ENCODE peak calls at places on chromosome 13, in four cellular contexts. P, I, H and X are unnamed samples.

GRCh38 chr13:111318396-111318795 is 2.0 kb upstream of the TEX29 start:
- DNase-seq in P (no peak), I (no peak), H (no peak), X (no peak)

GRCh38 chr13:69857188-69857821 is 250.3 kb upstream of the ATXN8OS start:
- DNase-seq in P (no peak), I (no peak), H (peak; percentile 5), X (peak; percentile 7)

GRCh38 chr13:79995334-79995733 is 345.6 kb downstream of the SPRY2 start:
- DNase-seq in P (no peak), I (no peak), H (no peak), X (no peak)

GRCh38 chr13:45434556-45435371 is 16.6 kb upstream of the SLC25A30 start:
- DNase-seq in P (no peak), I (no peak), H (no peak), X (no peak)

GRCh38 chr13:27203854-27204253 is 32.2 kb upstream of the USP12 start:
- DNase-seq in P (no peak), I (no peak), H (no peak), X (no peak)

GRCh38 chr13:105196052-105196451 is 1339.4 kb downstream of the EFNB2 start:
- DNase-seq in P (no peak), I (peak; percentile 23), H (no peak), X (no peak)

GRCh38 chr13:20503088-20504083 is 22.3 kb downstream of the CRYL1 start:
- DNase-seq in P (no peak), I (no peak), H (no peak), X (no peak)

GRCh38 chr13:21010621-21011020 is 50.8 kb downstream of the LATS2 start:
- DNase-seq in P (no peak), I (no peak), H (peak; percentile 68), X (no peak)

GRCh38 chr13:79604752-79605151 is 123.8 kb downstream of the NDFIP2 start:
- DNase-seq in P (no peak), I (no peak), H (no peak), X (no peak)

GRCh38 chr13:80562423-80562822 is 221.5 kb upstream of the SPRY2 start:
- DNase-seq in P (no peak), I (no peak), H (no peak), X (no peak)

GRCh38 chr13:86907116-86907515 is 764.1 kb upstream of the SLITRK5 start:
- DNase-seq in P (no peak), I (no peak), H (no peak), X (no peak)

GRCh38 chr13:110302154-110302553 is 4.8 kb downstream of the COL4A1 start:
- DNase-seq in P (no peak), I (no peak), H (no peak), X (no peak)

GRCh38 chr13:33139186-33139585 is 123.0 kb downstream of the KL start:
- DNase-seq in P (no peak), I (no peak), H (no peak), X (no peak)

GRCh38 chr13:90445179-90445578 is 902.3 kb upstream of the MIR17HG start:
- DNase-seq in P (peak; percentile 31), I (no peak), H (no peak), X (no peak)

GRCh38 chr13:111279253-111279652 is 41.2 kb upstream of the TEX29 start:
- DNase-seq in P (no peak), I (no peak), H (no peak), X (no peak)

GRCh38 chr13:102582256-102582655 is 14.5 kb upstream of the TPP2 start:
- DNase-seq in P (no peak), I (no peak), H (no peak), X (no peak)

GRCh38 chr13:58855283-58855682 is 1223.7 kb downstream of the PCDH17 start:
- DNase-seq in P (no peak), I (no peak), H (no peak), X (no peak)

GRCh38 chr13:110346661-110347067 is 39.6 kb downstream of the COL4A2 start:
- DNase-seq in P (no peak), I (no peak), H (no peak), X (no peak)

GRCh38 chr13:31035162-31035951 is 102.9 kb downstream of the TEX26 start:
- DNase-seq in P (no peak), I (no peak), H (no peak), X (peak; percentile 62)

GRCh38 chr13:45681101-45681500 is 21.0 kb upstream of the CBY2 start:
- DNase-seq in P (no peak), I (no peak), H (no peak), X (no peak)

GRCh38 chr13:51811046-51811445 is 7.1 kb upstream of the DHRS12 start:
- DNase-seq in P (no peak), I (no peak), H (no peak), X (no peak)

GRCh38 chr13:27851481-27851880 is 59.2 kb downstream of the GSX1 start:
- DNase-seq in P (no peak), I (no peak), H (no peak), X (no peak)

GRCh38 chr13:45623516-45624090 is 8.1 kb upstream of the ERICH6B start:
- DNase-seq in P (no peak), I (no peak), H (peak; percentile 20), X (peak; percentile 39)

GRCh38 chr13:42660367-42660965 is 86.5 kb downstream of the TNFSF11 start:
- DNase-seq in P (no peak), I (no peak), H (no peak), X (no peak)

GRCh38 chr13:20525144-20525600 is 485 bp downstream of the CRYL1 start:
- DNase-seq in P (no peak), I (peak; percentile 39), H (no peak), X (no peak)

GRCh38 chr13:112481458-112481857 is 105.3 kb downstream of the SPACA7 start:
- DNase-seq in P (no peak), I (no peak), H (no peak), X (no peak)

GRCh38 chr13:28411859-28412353 is 83.0 kb downstream of the FLT1 start:
- DNase-seq in P (no peak), I (no peak), H (peak; percentile 25), X (peak; percentile 27)

GRCh38 chr13:73062368-73062767 is 3.6 kb downstream of the KLF5 start:
- DNase-seq in P (no peak), I (no peak), H (no peak), X (no peak)
- TF ChIP-seq TEAD4 in P (no peak), I (no peak), H (no peak), X (no peak)

DNA sequence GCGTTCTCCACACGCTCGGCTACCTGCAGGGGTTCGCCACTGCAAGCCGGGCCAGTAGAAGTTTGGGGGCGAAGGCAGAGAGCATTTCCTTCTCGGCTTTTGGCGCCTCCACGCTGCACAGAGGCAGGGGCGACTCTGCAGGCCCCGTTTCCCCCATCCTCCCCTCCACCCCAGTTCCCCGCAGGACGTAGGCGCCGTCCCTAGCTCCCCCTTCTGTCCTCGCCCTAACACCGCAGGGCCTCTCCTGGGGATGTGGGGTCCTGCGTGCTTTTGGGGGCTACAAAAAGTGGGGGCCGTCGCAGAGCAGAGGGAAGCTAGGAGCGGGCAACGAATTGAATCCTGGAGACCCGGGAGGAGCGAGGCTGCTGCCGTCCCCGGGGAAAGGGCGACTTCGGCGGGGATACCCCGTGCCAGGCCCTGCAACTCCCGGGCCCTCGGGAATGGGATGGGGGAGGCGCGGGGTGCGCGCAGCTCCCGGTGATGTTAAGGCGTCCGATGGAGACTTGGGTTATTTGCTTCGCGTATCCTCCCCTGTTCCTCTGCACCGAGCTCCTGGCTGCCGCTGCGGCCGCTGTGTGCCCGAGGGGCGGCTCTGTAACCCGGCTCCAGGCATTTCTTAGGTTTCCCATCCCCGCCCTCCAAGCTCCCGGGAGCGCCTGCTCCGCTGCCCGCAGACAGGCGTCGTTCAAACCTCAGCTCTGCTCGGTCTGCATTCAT is 255.9 kb upstream of the SOX21 start:
- DNase-seq in P (no peak), I (peak; percentile 67), H (no peak), X (peak; percentile 66)
- TF ChIP-seq TEAD4 in P (no peak), I (no peak), H (no peak), X (no peak)

DNA sequence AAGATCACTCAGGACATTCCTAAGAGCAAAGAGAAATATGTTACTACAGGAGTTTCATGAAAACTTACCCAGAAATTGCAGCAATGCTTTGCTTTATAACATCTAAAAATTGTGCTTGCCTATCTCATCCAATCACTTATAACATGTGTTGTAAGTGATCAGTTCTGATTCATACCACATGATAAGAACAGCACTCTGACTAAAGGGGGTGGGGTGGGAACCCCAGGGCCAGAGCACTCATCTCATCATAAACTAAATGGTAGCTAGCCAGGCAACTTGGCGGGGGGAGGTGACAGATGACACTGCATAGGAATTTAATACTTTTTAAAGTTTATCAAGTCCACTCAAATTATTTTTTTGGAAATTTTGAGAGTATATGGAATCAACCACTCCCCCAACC is 42.1 kb downstream of the FOXO1 start:
- DNase-seq in P (no peak), I (no peak), H (no peak), X (peak; percentile 7)
- TF ChIP-seq TEAD4 in P (no peak), I (no peak), H (no peak), X (no peak)

DNA sequence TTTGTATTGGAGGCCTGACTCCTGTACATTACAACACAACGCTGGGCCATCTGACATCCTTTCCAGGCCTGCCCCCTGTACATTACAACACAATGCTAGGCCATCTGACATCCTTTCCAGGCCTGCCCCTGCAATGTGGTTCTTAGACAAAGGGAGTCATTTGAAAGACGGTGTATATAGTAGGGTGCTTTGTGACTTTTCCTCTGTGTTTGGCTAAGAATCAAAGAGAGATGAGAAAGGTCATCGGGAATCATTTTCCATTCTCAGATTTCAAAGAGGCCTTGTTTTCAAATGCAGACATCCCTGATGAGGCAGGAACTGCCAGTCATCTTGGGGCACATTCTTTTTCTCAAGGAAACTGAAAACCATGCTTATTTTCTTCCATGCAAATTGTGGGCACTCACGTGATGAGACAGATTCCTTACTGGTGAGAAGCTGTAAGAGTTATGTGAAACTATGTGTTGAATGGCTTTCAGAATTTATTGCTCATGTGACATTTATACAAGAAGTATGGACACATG is 551.6 kb downstream of the MYO16 start:
- DNase-seq in P (no peak), I (no peak), H (no peak), X (no peak)
- TF ChIP-seq TEAD4 in P (no peak), I (no peak), H (no peak), X (peak; percentile 53)

DNA sequence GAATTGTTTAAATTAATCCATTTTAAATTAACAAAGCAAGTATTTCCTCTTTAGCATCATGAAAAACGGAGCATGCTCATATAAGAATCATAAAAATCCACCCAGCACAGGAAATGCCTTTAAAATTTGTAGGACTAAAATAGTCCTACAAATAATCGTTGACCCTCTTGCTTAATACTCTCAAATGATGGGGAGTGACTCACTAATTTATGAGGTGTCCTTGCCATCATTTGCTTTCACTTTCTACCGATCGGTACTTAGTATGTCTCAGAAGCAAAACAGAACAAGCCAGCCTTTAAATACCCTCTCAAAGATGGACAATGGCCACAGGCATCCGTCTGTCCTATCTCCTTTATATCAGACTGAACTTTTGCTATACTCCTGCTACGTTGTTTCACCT is 97.2 kb downstream of the SUCLA2 start:
- DNase-seq in P (no peak), I (no peak), H (no peak), X (no peak)
- TF ChIP-seq TEAD4 in P (no peak), I (no peak), H (no peak), X (no peak)

GRCh38 chr13:36362251-36362650 is 16.1 kb upstream of the SPART start:
- DNase-seq in P (no peak), I (no peak), H (no peak), X (no peak)
- TF ChIP-seq TEAD4 in P (no peak), I (no peak), H (no peak), X (no peak)

DNA sequence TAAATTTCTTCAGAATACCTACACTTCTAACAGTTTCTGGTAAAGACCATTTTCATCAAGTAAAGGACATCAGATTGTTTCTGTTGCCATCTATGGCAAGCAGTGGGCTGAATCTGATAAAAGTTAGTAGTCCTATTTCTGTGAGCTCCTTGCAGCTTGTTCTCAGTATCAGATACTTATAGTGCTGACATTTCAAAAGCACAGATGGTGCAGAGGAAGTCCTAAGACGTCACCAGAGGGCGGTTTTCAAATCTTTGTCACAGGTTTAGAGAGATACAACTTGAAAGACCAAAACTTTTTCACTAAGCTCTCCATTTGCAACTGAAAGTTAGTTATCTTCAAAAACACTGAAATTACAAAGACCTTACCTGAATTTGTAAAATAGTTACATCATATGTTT is 719.8 kb downstream of the SLITRK1 start:
- DNase-seq in P (no peak), I (no peak), H (peak; percentile 3), X (no peak)
- TF ChIP-seq TEAD4 in P (no peak), I (no peak), H (no peak), X (no peak)